ENCODE peak calls at places on chromosomes 5 and 9, in four cellular contexts. X is H1, E is K562, P is SK-N-SH. F is an unnamed sample.

GRCh38 chr5:74304536-74304935 is 336.0 kb downstream of the ENC1 start:
- DNase-seq in X (no peak), E (no peak), P (no peak), F (no peak)

GRCh38 chr9:5518937-5519319 is 8.6 kb downstream of the PDCD1LG2 start:
- DNase-seq in X (no peak), E (no peak), P (no peak), F (no peak)

GRCh38 chr9:93898026-93898425 is 57.1 kb downstream of the BARX1 start:
- DNase-seq in X (no peak), E (no peak), P (peak), F (no peak)

GRCh38 chr5:83077662-83078261 is 415 bp downstream of the XRCC4 start:
- DNase-seq in X (peak), E (peak), P (no peak), F (no peak)

GRCh38 chr9:127177221-127177620 is 54.8 kb upstream of the ANGPTL2 start:
- DNase-seq in X (no peak), E (no peak), P (no peak), F (no peak)

GRCh38 chr5:112784726-112785125 is 47.0 kb downstream of the APC start:
- DNase-seq in X (no peak), E (no peak), P (no peak), F (no peak)

GRCh38 chr5:17803976-17804375 is 169.7 kb downstream of the TAF11L14 start:
- DNase-seq in X (no peak), E (no peak), P (no peak), F (no peak)

GRCh38 chr9:106916491-106917235 is 53.7 kb downstream of the ZNF462 start:
- DNase-seq in X (no peak), E (no peak), P (no peak), F (no peak)

GRCh38 chr9:14270358-14271077 is 43.4 kb downstream of the NFIB start:
- DNase-seq in X (no peak), E (no peak), P (peak), F (no peak)

GRCh38 chr9:24616858-24617257 is 71.2 kb upstream of the IZUMO3 start:
- DNase-seq in X (no peak), E (no peak), P (no peak), F (no peak)

GRCh38 chr9:134768332-134769083 is 112.1 kb upstream of the FCN2 start:
- DNase-seq in X (no peak), E (no peak), P (no peak), F (no peak)

GRCh38 chr9:114722937-114723620 is 41.1 kb upstream of the TEX48 start:
- DNase-seq in X (no peak), E (no peak), P (no peak), F (no peak)

GRCh38 chr9:113026200-113026599 is 14.2 kb upstream of the ZNF883 start:
- DNase-seq in X (no peak), E (no peak), P (no peak), F (no peak)

GRCh38 chr5:180104131-180104530 is 32.6 kb upstream of the RNF130 start:
- DNase-seq in X (peak), E (no peak), P (no peak), F (no peak)

GRCh38 chr9:97440160-97440559 is 28.3 kb downstream of the TDRD7 start:
- DNase-seq in X (no peak), E (no peak), P (no peak), F (no peak)

GRCh38 chr5:128349044-128349629 is 188.9 kb downstream of the FBN2 start:
- DNase-seq in X (no peak), E (no peak), P (no peak), F (no peak)

GRCh38 chr5:41794478-41794877 is 75.7 kb downstream of the OXCT1 start:
- DNase-seq in X (no peak), E (no peak), P (no peak), F (no peak)

GRCh38 chr5:176866913-176867312 is 32.2 kb downstream of the HK3 start:
- DNase-seq in X (no peak), E (no peak), P (peak), F (no peak)

GRCh38 chr5:154440540-154440939 is 5.3 kb upstream of the SAP30L start:
- DNase-seq in X (no peak), E (no peak), P (no peak), F (no peak)

GRCh38 chr5:10612251-10612650 is 48.4 kb downstream of the ANKRD33B start:
- DNase-seq in X (no peak), E (no peak), P (no peak), F (no peak)

GRCh38 chr5:171757853-171758535 is 27.6 kb upstream of the SMIM23 start:
- DNase-seq in X (no peak), E (no peak), P (no peak), F (no peak)

GRCh38 chr5:167063788-167064187 is 1227.7 kb upstream of the WWC1 start:
- DNase-seq in X (no peak), E (no peak), P (peak), F (no peak)

GRCh38 chr5:160697281-160697680 is 154.7 kb downstream of the ATP10B start:
- DNase-seq in X (no peak), E (no peak), P (no peak), F (no peak)

DNA sequence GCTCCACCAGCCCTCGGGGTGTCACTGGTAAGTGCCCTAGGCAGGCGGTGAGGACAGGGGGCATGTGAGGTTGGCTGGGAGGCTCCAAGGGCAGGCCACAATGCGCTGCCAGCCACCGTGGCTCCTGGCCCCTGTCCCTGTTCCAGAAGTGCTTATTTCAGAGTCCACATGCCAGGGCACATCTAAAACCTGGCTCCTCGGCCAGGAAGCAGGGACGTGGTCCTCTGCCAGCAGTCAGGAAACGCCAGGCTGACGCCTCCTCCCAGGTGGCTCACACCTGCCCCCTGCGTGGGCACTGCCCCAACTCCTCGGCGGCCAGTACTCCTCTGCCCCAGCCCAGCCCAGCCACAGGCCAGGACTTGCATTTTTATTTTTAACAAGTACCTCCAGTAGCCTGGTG is 68.5 kb downstream of the SECISBP2 start:
- DNase-seq in X (no peak), E (no peak), P (no peak), F (no peak)
- TF ChIP-seq NRF1 in X (no peak), E (no peak), P (no peak), F (no peak)

GRCh38 chr5:143682788-143683419 is 129.1 kb upstream of the HMHB1 start:
- DNase-seq in X (no peak), E (no peak), P (no peak), F (no peak)
- TF ChIP-seq MAX in X (no peak), E (no peak), P (no peak), F (no peak)

DNA sequence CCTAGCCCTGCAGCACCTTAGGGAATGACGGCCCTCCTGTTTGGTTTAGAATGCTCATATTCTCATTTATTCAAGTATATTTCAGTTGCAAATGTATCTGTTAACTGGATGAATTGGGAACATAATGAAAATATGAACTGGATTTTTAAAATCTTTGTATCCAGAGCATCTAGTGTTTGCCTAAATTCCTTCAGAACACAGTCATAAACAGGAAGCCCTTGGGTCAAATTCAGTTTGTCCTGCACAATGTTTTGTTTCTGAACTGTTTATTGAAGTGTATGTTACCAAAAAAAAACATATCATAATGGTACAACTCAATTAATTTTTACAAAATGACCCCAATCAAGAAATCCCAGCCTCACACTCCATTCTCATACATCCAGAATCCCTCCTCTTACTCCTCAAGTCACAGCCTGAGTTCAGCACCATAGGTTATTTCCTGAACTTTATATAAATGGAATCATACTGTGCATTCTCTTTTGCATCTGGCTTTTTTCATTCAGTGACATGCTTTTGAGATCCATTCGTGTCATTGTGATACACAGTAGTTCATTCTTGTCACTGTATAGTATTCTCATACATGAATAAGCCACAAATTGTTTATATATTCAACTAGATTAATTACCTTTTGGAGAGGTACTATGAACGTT is 1.7 kb upstream of the ASPN start:
- DNase-seq in X (no peak), E (no peak), P (no peak), F (no peak)
- TF ChIP-seq SIN3A in X (no peak), E (no peak), P (no peak), F (no peak)

DNA sequence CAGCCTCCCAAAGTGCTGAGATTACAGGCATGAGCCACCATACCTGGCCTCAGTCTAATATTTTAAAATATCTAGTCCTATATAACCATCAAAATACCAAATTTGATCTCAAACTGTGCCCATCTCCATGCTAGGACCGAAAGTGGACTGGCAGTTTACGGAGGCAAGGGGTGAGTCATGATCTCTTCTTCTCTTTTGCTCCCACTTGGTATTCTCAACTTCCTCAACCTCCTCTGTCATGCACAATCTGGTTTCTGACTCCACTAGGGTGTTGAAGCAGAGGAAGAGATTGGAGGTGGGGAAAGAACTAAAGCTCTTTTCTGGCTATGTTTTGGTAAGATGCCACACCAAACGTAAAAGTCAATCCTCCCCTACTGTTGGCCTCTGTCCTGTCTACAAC is 55.9 kb upstream of the CEMIP2 start:
- DNase-seq in X (no peak), E (no peak), P (no peak), F (no peak)
- TF ChIP-seq NRF1 in X (no peak), E (no peak), P (no peak), F (no peak)

DNA sequence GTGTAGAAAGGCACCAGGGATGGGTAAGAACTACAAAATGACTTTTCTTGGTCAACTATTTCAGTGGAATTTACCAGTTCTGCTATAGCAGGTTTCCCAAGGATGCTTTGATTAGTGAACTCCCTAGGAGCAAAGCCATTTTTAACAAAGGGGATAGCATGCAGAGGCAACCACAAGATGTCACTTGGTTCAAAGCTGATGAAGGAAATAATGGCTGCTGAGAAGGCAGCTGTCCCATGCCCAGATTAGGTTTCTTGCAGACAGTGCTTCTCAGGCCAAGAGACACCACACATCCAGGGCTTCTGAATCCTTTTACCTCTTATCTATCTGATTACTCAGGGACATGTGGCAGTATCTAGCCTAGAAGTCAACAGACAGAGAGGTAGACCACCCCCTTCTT is 192.6 kb downstream of the DOCK8 start:
- DNase-seq in X (no peak), E (no peak), P (no peak), F (no peak)
- TF ChIP-seq MAX in X (no peak), E (no peak), P (no peak), F (no peak)

GRCh38 chr5:8184455-8185063 is 315.6 kb downstream of the MTRR start:
- DNase-seq in X (peak), E (peak), P (peak), F (no peak)
- TF ChIP-seq SIN3A in X (no peak), E (no peak), P (no peak), F (no peak)

GRCh38 chr5:146848133-146848532 is 30.4 kb downstream of the PPP2R2B start:
- DNase-seq in X (no peak), E (no peak), P (no peak), F (no peak)

GRCh38 chr5:146852089-146852488 is 26.5 kb downstream of the PPP2R2B start:
- DNase-seq in X (no peak), E (no peak), P (no peak), F (no peak)

GRCh38 chr5:146851133-146851532 is 27.4 kb downstream of the PPP2R2B start:
- DNase-seq in X (no peak), E (no peak), P (no peak), F (no peak)

GRCh38 chr5:146849694-146850093 is 28.9 kb downstream of the PPP2R2B start:
- DNase-seq in X (no peak), E (no peak), P (no peak), F (no peak)
- TF ChIP-seq NRF1 in X (no peak), E (no peak), P (no peak), F (no peak)

DNA sequence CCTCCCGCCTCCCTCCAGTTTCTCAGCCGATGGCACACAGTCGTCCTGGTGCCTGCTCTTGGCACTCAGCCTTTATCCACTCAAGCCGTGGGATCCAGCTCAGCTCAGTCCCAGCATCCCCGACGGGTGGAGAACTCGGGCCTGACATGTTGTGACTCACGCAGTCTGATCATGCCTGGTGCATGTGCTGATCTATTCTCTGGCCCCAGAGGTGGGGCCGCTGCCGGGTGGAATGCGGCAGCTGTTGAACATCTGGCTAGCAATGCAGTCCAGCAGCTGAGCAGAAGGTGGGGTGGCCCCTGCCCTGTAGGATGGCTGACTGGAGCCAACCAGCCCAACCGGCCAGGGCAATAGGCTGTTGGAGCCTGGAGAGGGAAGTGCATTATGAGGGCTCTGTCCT is 1.7 kb upstream of the AIF1L start:
- DNase-seq in X (no peak), E (no peak), P (no peak), F (no peak)
- TF ChIP-seq MAX in X (no peak), E (no peak), P (no peak), F (no peak)

F was measured in GM12878.